ENCODE peak calls at places on chromosomes 13 and 19, in eight cellular contexts. One of them, this sample, is unnamed.

GRCh38 chr13:81726037-81726726 is 1385.3 kb upstream of the SPRY2 start:
- DNase-seq in left ventricle myocardium inferior: no peak
- DNase-seq in Calu3: no peak
- DNase-seq in adrenal gland: no peak
- DNase-seq in activated CD4-positive, alpha-beta T cell treated with anti-CD3 and anti-CD28 coated beads, Interleukin-2, amount 10 ng/mL, durations not matched to agents 7 days and 5 days: no peak
- DNase-seq in hepatocyte: no peak
- DNase-seq in NCI-H82: no peak
- DNase-seq in anterior cingulate cortex: no peak
- DNase-seq in this sample: no peak

GRCh38 chr19:10812902-10813404 is 23.1 kb downstream of the TMED1 start:
- DNase-seq in left ventricle myocardium inferior: no peak
- DNase-seq in Calu3: no peak
- DNase-seq in adrenal gland: peak; percentile 80
- DNase-seq in activated CD4-positive, alpha-beta T cell treated with anti-CD3 and anti-CD28 coated beads, Interleukin-2, amount 10 ng/mL, durations not matched to agents 7 days and 5 days: no peak
- DNase-seq in hepatocyte: peak; percentile 72
- DNase-seq in NCI-H82: no peak
- DNase-seq in anterior cingulate cortex: no peak
- DNase-seq in this sample: peak; percentile 67

GRCh38 chr13:113745059-113745458 is 14.0 kb upstream of the TMEM255B start:
- DNase-seq in left ventricle myocardium inferior: no peak
- DNase-seq in Calu3: no peak
- DNase-seq in adrenal gland: no peak
- DNase-seq in activated CD4-positive, alpha-beta T cell treated with anti-CD3 and anti-CD28 coated beads, Interleukin-2, amount 10 ng/mL, durations not matched to agents 7 days and 5 days: no peak
- DNase-seq in hepatocyte: no peak
- DNase-seq in NCI-H82: no peak
- DNase-seq in anterior cingulate cortex: no peak
- DNase-seq in this sample: no peak

GRCh38 chr19:39941615-39942507 is 7.4 kb upstream of the FCGBP start:
- DNase-seq in left ventricle myocardium inferior: no peak
- DNase-seq in Calu3: peak; percentile 74
- DNase-seq in adrenal gland: no peak
- DNase-seq in activated CD4-positive, alpha-beta T cell treated with anti-CD3 and anti-CD28 coated beads, Interleukin-2, amount 10 ng/mL, durations not matched to agents 7 days and 5 days: peak; percentile 66
- DNase-seq in hepatocyte: no peak
- DNase-seq in NCI-H82: no peak
- DNase-seq in anterior cingulate cortex: no peak
- DNase-seq in this sample: peak; percentile 57

GRCh38 chr13:24668955-24669354 is 11.3 kb upstream of the ATP12A start:
- DNase-seq in left ventricle myocardium inferior: no peak
- DNase-seq in Calu3: peak; percentile 54
- DNase-seq in adrenal gland: no peak
- DNase-seq in activated CD4-positive, alpha-beta T cell treated with anti-CD3 and anti-CD28 coated beads, Interleukin-2, amount 10 ng/mL, durations not matched to agents 7 days and 5 days: no peak
- DNase-seq in hepatocyte: no peak
- DNase-seq in NCI-H82: no peak
- DNase-seq in anterior cingulate cortex: no peak
- DNase-seq in this sample: no peak

GRCh38 chr13:99811067-99811715 is 160.4 kb downstream of the ZIC5 start:
- DNase-seq in left ventricle myocardium inferior: no peak
- DNase-seq in Calu3: no peak
- DNase-seq in adrenal gland: no peak
- DNase-seq in activated CD4-positive, alpha-beta T cell treated with anti-CD3 and anti-CD28 coated beads, Interleukin-2, amount 10 ng/mL, durations not matched to agents 7 days and 5 days: no peak
- DNase-seq in hepatocyte: no peak
- DNase-seq in NCI-H82: no peak
- DNase-seq in anterior cingulate cortex: no peak
- DNase-seq in this sample: no peak

GRCh38 chr19:32063601-32064000 is 281.8 kb upstream of the ZNF507 start:
- DNase-seq in left ventricle myocardium inferior: peak; percentile 36
- DNase-seq in Calu3: no peak
- DNase-seq in adrenal gland: no peak
- DNase-seq in activated CD4-positive, alpha-beta T cell treated with anti-CD3 and anti-CD28 coated beads, Interleukin-2, amount 10 ng/mL, durations not matched to agents 7 days and 5 days: no peak
- DNase-seq in hepatocyte: no peak
- DNase-seq in NCI-H82: no peak
- DNase-seq in anterior cingulate cortex: no peak
- DNase-seq in this sample: no peak

GRCh38 chr19:29631450-29631849 is 25.4 kb downstream of the POP4 start:
- DNase-seq in left ventricle myocardium inferior: no peak
- DNase-seq in Calu3: no peak
- DNase-seq in adrenal gland: no peak
- DNase-seq in activated CD4-positive, alpha-beta T cell treated with anti-CD3 and anti-CD28 coated beads, Interleukin-2, amount 10 ng/mL, durations not matched to agents 7 days and 5 days: no peak
- DNase-seq in hepatocyte: no peak
- DNase-seq in NCI-H82: no peak
- DNase-seq in anterior cingulate cortex: no peak
- DNase-seq in this sample: no peak

GRCh38 chr19:48751835-48752510 is 468 bp downstream of the FUT1 start:
- DNase-seq in left ventricle myocardium inferior: no peak
- DNase-seq in Calu3: no peak
- DNase-seq in adrenal gland: no peak
- DNase-seq in activated CD4-positive, alpha-beta T cell treated with anti-CD3 and anti-CD28 coated beads, Interleukin-2, amount 10 ng/mL, durations not matched to agents 7 days and 5 days: peak; percentile 30
- DNase-seq in hepatocyte: no peak
- DNase-seq in NCI-H82: no peak
- DNase-seq in anterior cingulate cortex: no peak
- DNase-seq in this sample: no peak

GRCh38 chr19:46660008-46660517 is 919 bp downstream of the DACT3 start:
- DNase-seq in left ventricle myocardium inferior: peak; percentile 22
- DNase-seq in Calu3: no peak
- DNase-seq in adrenal gland: peak; percentile 24
- DNase-seq in activated CD4-positive, alpha-beta T cell treated with anti-CD3 and anti-CD28 coated beads, Interleukin-2, amount 10 ng/mL, durations not matched to agents 7 days and 5 days: no peak
- DNase-seq in hepatocyte: peak; percentile 72
- DNase-seq in NCI-H82: peak; percentile 67
- DNase-seq in anterior cingulate cortex: peak; percentile 35
- DNase-seq in this sample: no peak

GRCh38 chr19:4987286-4987685 is 18.4 kb downstream of the KDM4B start:
- DNase-seq in left ventricle myocardium inferior: no peak
- DNase-seq in Calu3: no peak
- DNase-seq in adrenal gland: peak; percentile 55
- DNase-seq in activated CD4-positive, alpha-beta T cell treated with anti-CD3 and anti-CD28 coated beads, Interleukin-2, amount 10 ng/mL, durations not matched to agents 7 days and 5 days: no peak
- DNase-seq in hepatocyte: no peak
- DNase-seq in NCI-H82: no peak
- DNase-seq in anterior cingulate cortex: no peak
- DNase-seq in this sample: no peak

This sample was measured in T-helper 1 cell.